ENCODE peak calls at places on chromosomes 6 and 20, in nine cellular contexts. C is activated CD8-positive, alpha-beta memory T cell treated with anti-CD3 and anti-CD28 coated beads for 4 hours; L is NCI-H2081; R is T-helper 9 cell; D is stimulated activated CD4-positive, alpha-beta T cell treated with anti-CD3 and anti-CD28 coated beads, Interleukin-2, amount 100 ng/mL, for 48 hours; U is renal cortical epithelial cell; X is erythroblast; M is GM04503; N is SK-N-MC. O is an unnamed sample.

GRCh38 chr6:167565884-167566491 is 241.1 kb downstream of the TTLL2 start:
- DNase-seq in C (no peak), L (no peak), R (no peak), D (no peak), U (no peak), X (no peak), M (no peak), N (no peak), O (no peak)

GRCh38 chr6:52384145-52384766 is 22.3 kb downstream of the PAQR8 start:
- DNase-seq in C (no peak), L (no peak), R (no peak), D (no peak), U (no peak), X (no peak), M (no peak), N (no peak), O (no peak)

GRCh38 chr6:167968091-167968490 is 29.4 kb upstream of the KIF25 start:
- DNase-seq in C (no peak), L (no peak), R (no peak), D (peak; percentile 21), U (peak; percentile 25), X (peak; percentile 28), M (no peak), N (no peak), O (no peak)

GRCh38 chr20:52783769-52784168 is 188.4 kb upstream of the TSHZ2 start:
- DNase-seq in C (no peak), L (no peak), R (no peak), D (peak; percentile 35), U (no peak), X (peak; percentile 44), M (no peak), N (no peak), O (no peak)

GRCh38 chr6:95487817-95488216 is 89.5 kb upstream of the MANEA start:
- DNase-seq in C (no peak), L (no peak), R (no peak), D (no peak), U (no peak), X (no peak), M (no peak), N (no peak), O (no peak)

GRCh38 chr20:13856356-13856755 is 71.5 kb downstream of the NDUFAF5 start:
- DNase-seq in C (no peak), L (no peak), R (no peak), D (no peak), U (no peak), X (no peak), M (no peak), N (no peak), O (no peak)

GRCh38 chr6:32972353-32973143 is 4.2 kb downstream of the BRD2 start:
- DNase-seq in C (peak; percentile 36), L (no peak), R (peak; percentile 46), D (peak; percentile 39), U (no peak), X (peak; percentile 82), M (no peak), N (no peak), O (peak; percentile 62)

GRCh38 chr6:33822575-33823395 is 19.0 kb upstream of the MLN start:
- DNase-seq in C (no peak), L (no peak), R (no peak), D (no peak), U (no peak), X (peak; percentile 19), M (no peak), N (no peak), O (no peak)

GRCh38 chr6:156886409-156886808 is 109.2 kb downstream of the ARID1B start:
- DNase-seq in C (no peak), L (no peak), R (no peak), D (no peak), U (peak; percentile 76), X (no peak), M (no peak), N (no peak), O (no peak)

GRCh38 chr6:113859349-113860164 is 2.4 kb downstream of the MARCKS start:
- DNase-seq in C (no peak), L (peak; percentile 1), R (no peak), D (no peak), U (no peak), X (no peak), M (no peak), N (no peak), O (no peak)

GRCh38 chr6:47116616-47117015 is 74.5 kb upstream of the ADGRF1 start:
- DNase-seq in C (no peak), L (no peak), R (no peak), D (no peak), U (peak; percentile 46), X (no peak), M (no peak), N (no peak), O (no peak)

GRCh38 chr20:61094581-61094980 is 157.5 kb upstream of the CDH4 start:
- DNase-seq in C (no peak), L (no peak), R (no peak), D (no peak), U (no peak), X (no peak), M (no peak), N (no peak), O (no peak)

GRCh38 chr6:119379809-119380208 is 30.2 kb upstream of the MAN1A1 start:
- DNase-seq in C (no peak), L (no peak), R (no peak), D (no peak), U (no peak), X (peak; percentile 9), M (no peak), N (no peak), O (no peak)

O was measured in effector CD8-positive, alpha-beta T cell.